ENCODE peak calls at places on chromosomes 11 and 22, in four cellular contexts. G is GM12878, U is SK-N-SH, W is HepG2. V is an unnamed sample.

GRCh38 chr11:62409831-62410230 is 9.0 kb upstream of the SCGB1A1 start:
- DNase-seq in U (no peak), G (no peak), W (no peak), V (no peak)

GRCh38 chr11:1889941-1890855 is 1.5 kb downstream of the PRR33 start:
- DNase-seq in W (no peak), U (peak; percentile 37), G (no peak), V (no peak)

GRCh38 chr22:33600595-33600994 is 319.7 kb downstream of the LARGE1 start:
- DNase-seq in G (no peak), U (no peak), W (no peak), V (no peak)

GRCh38 chr22:36910461-36910860 is 3.0 kb upstream of the CSF2RB start:
- DNase-seq in W (no peak), G (no peak), U (no peak), V (no peak)

GRCh38 chr11:19242184-19242932 is 1.6 kb upstream of the E2F8 start:
- DNase-seq in W (no peak), U (no peak), G (no peak), V (no peak)

GRCh38 chr11:68828957-68829356 is 12.8 kb downstream of the CPT1A start:
- DNase-seq in W (no peak), G (no peak), U (no peak), V (no peak)

GRCh38 chr11:121489823-121490222 is 37.1 kb upstream of the SORL1-AS1 start:
- DNase-seq in G (no peak), U (no peak), W (no peak), V (no peak)

GRCh38 chr11:67302571-67303131 is 679 bp upstream of the SSH3 start:
- DNase-seq in G (no peak), W (no peak), U (no peak), V (no peak)

GRCh38 chr22:24871611-24872205 is 65.7 kb downstream of the SGSM1 start:
- DNase-seq in U (no peak), G (no peak), W (no peak), V (no peak)

GRCh38 chr22:39090426-39091064 is 6.5 kb upstream of the APOBEC3H start:
- DNase-seq in W (no peak), U (no peak), G (no peak), V (no peak)

GRCh38 chr11:61087426-61088119 is 14.7 kb upstream of the CD5 start:
- DNase-seq in G (no peak), W (no peak), U (no peak), V (no peak)

GRCh38 chr11:35036642-35037041 is 102.3 kb upstream of the CD44 start:
- DNase-seq in W (no peak), G (no peak), U (no peak), V (peak; percentile 70)

GRCh38 chr11:79466411-79466810 is 25.6 kb upstream of the TENM4 start:
- DNase-seq in U (no peak), G (no peak), W (no peak), V (no peak)

GRCh38 chr11:3613998-3614741 is 27.6 kb downstream of the ART5 start:
- DNase-seq in W (no peak), U (no peak), G (no peak), V (no peak)

GRCh38 chr11:82398300-82398815 is 335.3 kb downstream of the FAM181B start:
- DNase-seq in U (no peak), G (no peak), W (peak; percentile 57), V (no peak)

GRCh38 chr22:30373331-30374325 is 13.6 kb downstream of the RNF215 start:
- DNase-seq in W (no peak), U (no peak), G (no peak), V (no peak)

GRCh38 chr11:83713701-83714100 is 427.5 kb upstream of the CCDC90B start:
- DNase-seq in W (no peak), G (no peak), U (no peak), V (no peak)

GRCh38 chr22:38981005-38981658 is 1.0 kb upstream of the APOBEC3B start:
- DNase-seq in G (no peak), U (no peak), W (peak; percentile 67), V (peak; percentile 61)

GRCh38 chr22:38267086-38267485 is 5.7 kb downstream of the TMEM184B start:
- DNase-seq in U (no peak), W (no peak), G (no peak), V (peak; percentile 32)

GRCh38 chr22:24926849-24927579 is 19.5 kb downstream of the LHFPL7 start:
- DNase-seq in G (no peak), W (no peak), U (no peak), V (no peak)

GRCh38 chr11:34243620-34244493 is 114.0 kb downstream of the ABTB2 start:
- DNase-seq in W (no peak), U (no peak), G (peak; percentile 86), V (peak; percentile 28)

GRCh38 chr11:73159981-73160777 is 18.1 kb upstream of the FCHSD2 start:
- DNase-seq in G (no peak), W (no peak), U (no peak), V (no peak)

GRCh38 chr22:16609548-16610261 is 17.1 kb upstream of the CCT8L2 start:
- DNase-seq in G (no peak), W (no peak), U (no peak), V (peak; percentile 35)

GRCh38 chr11:73308003-73308962 is at the start of gene ARHGEF17:
- DNase-seq in W (peak; percentile 78), U (peak; percentile 91), G (no peak), V (peak; percentile 34)

GRCh38 chr22:50199251-50199721 is 1.5 kb upstream of the SELENOO start:
- DNase-seq in W (no peak), U (no peak), G (no peak), V (no peak)
- TF ChIP-seq SMC3 in W (no peak), U (no peak), G (no peak), V (no peak)

GRCh38 chr11:117946842-117947526 is 17.8 kb upstream of the TMPRSS13 start:
- DNase-seq in G (no peak), W (peak; percentile 64), U (peak; percentile 85), V (peak; percentile 91)

GRCh38 chr11:117953029-117953671 is 23.9 kb upstream of the TMPRSS13 start:
- DNase-seq in U (no peak), G (no peak), W (no peak), V (peak; percentile 65)

GRCh38 chr11:117949062-117949461 is 19.9 kb upstream of the TMPRSS13 start:
- DNase-seq in U (no peak), W (no peak), G (no peak), V (no peak)

GRCh38 chr11:117950999-117951961 is 22.1 kb upstream of the TMPRSS13 start:
- DNase-seq in W (no peak), U (no peak), G (no peak), V (no peak)

DNA sequence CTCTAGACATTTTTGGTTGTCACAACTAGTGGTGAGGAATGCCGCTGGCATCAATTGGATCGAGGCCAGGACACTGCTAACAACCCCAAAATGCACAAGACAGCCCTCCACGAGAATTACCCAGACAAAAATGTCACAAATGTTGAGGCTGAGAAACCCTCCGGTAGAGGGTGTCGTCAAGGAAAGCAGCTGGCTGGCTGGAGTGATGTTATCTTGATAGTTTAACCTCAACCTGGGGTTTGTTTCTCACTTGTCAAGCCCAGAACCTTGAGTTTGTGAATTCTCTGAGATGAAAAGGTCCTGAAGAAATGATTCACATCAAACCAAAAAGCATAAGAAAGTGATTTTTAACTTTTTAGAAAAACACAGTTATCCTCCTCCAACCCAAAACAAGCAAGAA is 21.1 kb upstream of the TMPRSS13 start:
- DNase-seq in G (no peak), U (no peak), W (no peak), V (peak; percentile 70)
- TF ChIP-seq SIN3A in G (no peak), U (no peak), W (no peak), V (no peak)

GRCh38 chr11:114345575-114346222 is 49.5 kb downstream of the NNMT start:
- DNase-seq in W (no peak), G (no peak), U (no peak), V (no peak)

GRCh38 chr11:114350022-114350421 is 50.3 kb downstream of the C11orf71 start:
- DNase-seq in W (no peak), G (no peak), U (no peak), V (no peak)

GRCh38 chr11:114344494-114344893 is 48.3 kb downstream of the NNMT start:
- DNase-seq in W (no peak), U (no peak), G (no peak), V (no peak)

GRCh38 chr11:114346709-114347141 is 50.5 kb downstream of the NNMT start:
- DNase-seq in W (no peak), U (no peak), G (no peak), V (no peak)

GRCh38 chr11:114348200-114349191 is 51.8 kb downstream of the C11orf71 start:
- DNase-seq in W (peak; percentile 39), U (peak; percentile 15), G (no peak), V (peak; percentile 25)
- TF ChIP-seq SMC3 in W (no peak), U (peak; percentile 60), G (no peak), V (peak; percentile 29)

DNA sequence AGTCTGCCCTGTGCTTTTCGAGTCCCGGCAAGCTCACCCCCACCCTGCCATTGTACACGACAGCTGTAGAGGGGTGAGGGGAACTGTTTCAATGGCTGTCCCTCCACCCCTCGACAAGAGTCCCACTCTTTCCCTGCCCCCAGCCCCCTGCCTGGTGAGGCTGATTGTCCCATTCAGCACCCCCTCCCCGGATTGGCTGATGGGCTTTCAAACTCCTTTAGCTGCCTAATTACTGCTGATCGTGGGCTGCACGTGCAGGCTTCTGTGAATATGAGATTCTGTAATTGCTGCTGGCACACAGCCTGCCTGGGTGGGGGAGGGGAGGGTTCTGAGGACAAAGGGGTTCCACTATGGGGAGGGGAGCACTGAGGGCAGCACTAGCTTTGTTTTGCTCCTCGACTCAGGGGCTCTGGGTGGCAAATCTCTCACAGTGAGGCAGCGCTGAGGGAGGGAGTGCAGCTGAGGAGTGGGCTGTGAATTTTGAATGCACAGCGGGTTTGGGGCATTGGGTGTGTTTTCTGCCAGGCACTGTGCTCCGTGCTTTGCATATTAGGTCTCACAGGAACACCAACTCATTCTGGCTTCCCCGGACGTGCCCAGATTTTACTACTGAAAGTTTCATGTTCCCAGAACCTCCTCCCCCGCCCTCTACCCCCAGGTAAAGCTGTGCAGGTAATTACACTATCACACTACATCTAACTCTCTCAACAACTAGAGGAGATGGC is 42.5 kb upstream of the ACCSL start:
- DNase-seq in U (peak; percentile 62), W (no peak), G (no peak), V (no peak)
- TF ChIP-seq SIN3A in U (no peak), W (no peak), G (no peak), V (no peak)